ENCODE peak calls at places on chromosome 19, in ten cellular contexts. J is activated gamma-delta T cell treated with anti-CD3 and anti-CD28 coated beads, Interleukin-2, amount 50 U/mL, for 16 hours; I is NCI-H2081; P is activated CD4-positive, alpha-beta T cell treated with anti-CD3 and anti-CD28 coated beads for 24 hours; V is HTR-8/SVneo; E is glutamatergic neuron; K is HT1080; A is iPS-NIHi11; H is psoas muscle; G is WERI-Rb-1. Y is an unnamed sample.

GRCh38 chr19:45999653-46000121 is 4.4 kb downstream of the CCDC61 start:
- DNase-seq in V (no peak), J (no peak), P (no peak), A (peak), E (peak), H (peak), K (no peak), I (no peak), G (no peak), Y (no peak)

GRCh38 chr19:463483-464130 is 2.8 kb upstream of the SHC2 start:
- DNase-seq in I (no peak), K (no peak), V (no peak), J (no peak), P (no peak), E (no peak), H (no peak), G (no peak), A (no peak), Y (no peak)

GRCh38 chr19:46903458-46903857 is 42.7 kb downstream of the ARHGAP35 start:
- DNase-seq in J (no peak), I (no peak), P (no peak), K (no peak), V (no peak), E (no peak), A (no peak), H (no peak), G (no peak), Y (no peak)

GRCh38 chr19:45492627-45493470 is 4.0 kb downstream of the RTN2 start:
- DNase-seq in I (no peak), V (no peak), K (no peak), H (peak), E (no peak), J (no peak), A (peak), G (peak), P (no peak), Y (peak)

GRCh38 chr19:13195678-13196077 is 45.5 kb downstream of the IER2 start:
- DNase-seq in I (no peak), G (peak), P (peak), K (no peak), H (no peak), J (no peak), A (peak), E (peak), V (no peak), Y (no peak)

GRCh38 chr19:55311797-55312196 is 13.3 kb downstream of the TMEM150B start:
- DNase-seq in P (no peak), J (no peak), E (no peak), K (no peak), G (no peak), H (no peak), A (no peak), I (no peak), V (no peak), Y (no peak)

GRCh38 chr19:35031072-35031881 is 1.0 kb downstream of the SCN1B start:
- DNase-seq in K (no peak), V (peak), H (peak), P (no peak), A (peak), J (no peak), G (peak), I (no peak), E (peak), Y (peak)

GRCh38 chr19:18967358-18968146 is 26.5 kb upstream of the HOMER3 start:
- DNase-seq in G (no peak), P (no peak), H (peak), K (no peak), E (no peak), I (no peak), J (no peak), A (no peak), V (no peak), Y (no peak)

GRCh38 chr19:11361037-11361770 is 6.0 kb downstream of the PLPPR2 start:
- DNase-seq in V (no peak), H (peak), I (no peak), G (peak), E (peak), A (peak), J (no peak), K (no peak), P (no peak), Y (no peak)

GRCh38 chr19:16233836-16234551 is 36.3 kb downstream of the AP1M1 start:
- DNase-seq in G (no peak), H (no peak), E (no peak), K (no peak), I (no peak), P (no peak), V (no peak), A (no peak), J (no peak), Y (no peak)

GRCh38 chr19:46386151-46386550 is 27.2 kb downstream of the CCDC8 start:
- DNase-seq in E (no peak), A (no peak), J (no peak), P (no peak), V (no peak), G (no peak), H (no peak), K (no peak), I (no peak), Y (no peak)

GRCh38 chr19:35347171-35347929 is at the start of gene FFAR1:
- DNase-seq in J (no peak), V (no peak), E (no peak), K (no peak), G (no peak), H (no peak), P (peak), A (no peak), I (no peak), Y (no peak)

GRCh38 chr19:15188851-15189250 is 11.9 kb downstream of the NOTCH3 start:
- DNase-seq in A (no peak), P (no peak), J (no peak), E (no peak), H (no peak), I (no peak), V (no peak), K (no peak), G (no peak), Y (no peak)

GRCh38 chr19:3404324-3405260 is 38.2 kb downstream of the NFIC start:
- DNase-seq in K (no peak), E (no peak), J (no peak), P (no peak), I (peak), V (no peak), H (peak), A (peak), G (no peak), Y (no peak)

GRCh38 chr19:944171-944567 is 18.3 kb downstream of the ARID3A start:
- DNase-seq in V (no peak), A (no peak), I (no peak), J (no peak), P (no peak), E (no peak), G (no peak), K (no peak), H (no peak), Y (no peak)

GRCh38 chr19:19488041-19488874 is 27.1 kb downstream of the TSSK6 start:
- DNase-seq in E (no peak), V (no peak), P (no peak), G (no peak), H (peak), A (no peak), J (no peak), K (no peak), I (no peak), Y (no peak)

GRCh38 chr19:10919352-10920287 is 8.8 kb downstream of the YIPF2 start:
- DNase-seq in E (no peak), I (no peak), V (no peak), K (no peak), A (peak), P (no peak), J (no peak), G (no peak), H (no peak), Y (no peak)

GRCh38 chr19:29287061-29287460 is 74.1 kb upstream of the UQCRFS1 start:
- DNase-seq in V (no peak), J (no peak), H (no peak), E (no peak), I (no peak), G (no peak), A (no peak), K (no peak), P (no peak), Y (no peak)

GRCh38 chr19:43290568-43291359 is 21.4 kb upstream of the PSG9 start:
- DNase-seq in H (no peak), A (no peak), I (no peak), K (no peak), V (no peak), P (no peak), E (peak), J (no peak), G (peak), Y (no peak)

GRCh38 chr19:46821512-46822359 is 28.9 kb downstream of the AP2S1 start:
- DNase-seq in P (peak), G (peak), E (no peak), I (no peak), V (no peak), K (no peak), J (peak), A (no peak), H (no peak), Y (no peak)

GRCh38 chr19:37306383-37306963 is 64.4 kb upstream of the ZNF527 start:
- DNase-seq in H (peak), J (no peak), I (no peak), P (no peak), G (no peak), K (no peak), A (no peak), V (no peak), E (no peak), Y (no peak)

GRCh38 chr19:50558449-50558848 is 9.8 kb downstream of the LRRC4B start:
- DNase-seq in I (no peak), A (no peak), P (no peak), H (peak), J (no peak), K (no peak), V (no peak), G (no peak), E (no peak), Y (no peak)

GRCh38 chr19:6521718-6522646 is 8.8 kb upstream of the TNFSF9 start:
- DNase-seq in I (no peak), V (no peak), H (no peak), J (peak), A (no peak), P (no peak), G (no peak), K (peak), E (no peak), Y (no peak)

GRCh38 chr19:15299568-15300409 is 32.5 kb downstream of the BRD4 start:
- DNase-seq in I (no peak), P (no peak), H (no peak), K (no peak), J (no peak), V (no peak), G (no peak), A (no peak), E (no peak), Y (no peak)

GRCh38 chr19:11767633-11768133 is 883 bp downstream of the ZNF441 start:
- DNase-seq in J (peak), A (peak), E (peak), V (peak), I (no peak), P (no peak), H (peak), G (peak), K (peak), Y (no peak)

GRCh38 chr19:16830679-16831078 is 1.5 kb downstream of the SIN3B start:
- DNase-seq in H (no peak), K (no peak), P (no peak), J (no peak), A (no peak), V (no peak), E (no peak), G (no peak), I (no peak), Y (no peak)

GRCh38 chr19:14407889-14408640 is 11.1 kb downstream of the DDX39A start:
- DNase-seq in V (no peak), G (no peak), E (no peak), A (no peak), J (no peak), H (no peak), I (no peak), K (no peak), P (no peak), Y (no peak)

GRCh38 chr19:47569331-47569730 is 3.6 kb downstream of the ZNF541 start:
- DNase-seq in P (no peak), K (no peak), A (no peak), G (no peak), E (no peak), I (no peak), J (no peak), H (no peak), V (no peak), Y (no peak)

GRCh38 chr19:56119585-56119978 is 1.5 kb downstream of the ZNF787 start:
- DNase-seq in V (no peak), G (peak), K (no peak), P (no peak), J (no peak), A (no peak), E (no peak), I (no peak), H (peak), Y (no peak)

GRCh38 chr19:18972301-18972831 is 31.3 kb upstream of the HOMER3 start:
- DNase-seq in H (no peak), J (no peak), A (no peak), P (no peak), G (no peak), K (peak), V (no peak), E (no peak), I (no peak), Y (peak)

Y was measured in HAP-1.